ENCODE peak calls at places on chromosomes 16 and 17, in seven cellular contexts. N is IMR-90, A is left lung, D is brain microvascular endothelial cell, O is GM23248, H is body of pancreas, G is HCT116. M is an unnamed sample. For H3K36me3, the result is how much of the 10 kb centered on the place peaks cover.

GRCh38 chr16:23901178-23902131 is 65.7 kb downstream of the PRKCB start:
- DNase-seq in O (no peak), H (no peak), G (no peak), N (no peak), A (no peak), D (no peak), M (no peak)

GRCh38 chr16:51556694-51557327 is 405.7 kb upstream of the SALL1 start:
- DNase-seq in G (no peak), D (peak), A (no peak), O (peak), N (peak), H (peak), M (no peak)

GRCh38 chr16:84864266-84864955 is 44.6 kb downstream of the CRISPLD2 start:
- DNase-seq in O (no peak), G (no peak), N (no peak), A (no peak), H (no peak), D (no peak), M (no peak)

GRCh38 chr17:79232957-79233356 is 158.3 kb downstream of the ENGASE start:
- DNase-seq in D (no peak), G (no peak), N (no peak), O (no peak), A (no peak), H (no peak), M (no peak)

GRCh38 chr17:58394534-58395223 is 22.7 kb downstream of the RNF43 start:
- DNase-seq in O (no peak), D (no peak), A (no peak), H (no peak), N (no peak), G (peak), M (no peak)

GRCh38 chr17:50146230-50146926 is 4.1 kb downstream of the PPP1R9B start:
- DNase-seq in A (peak), D (no peak), G (no peak), O (no peak), H (no peak), N (no peak), M (no peak)

GRCh38 chr17:66540131-66540781 is 237.8 kb downstream of the PRKCA start:
- DNase-seq in G (no peak), H (peak), N (peak), A (no peak), O (peak), D (peak), M (no peak)

GRCh38 chr17:41733348-41734138 is 900 bp downstream of the HAP1 start:
- DNase-seq in N (no peak), D (no peak), A (peak), O (no peak), G (no peak), H (no peak), M (no peak)

GRCh38 chr16:22213236-22213635 is 7.2 kb downstream of the EEF2K start:
- DNase-seq in O (no peak), A (no peak), N (no peak), D (no peak), H (no peak), G (no peak), M (no peak)

GRCh38 chr16:56910654-56911539 is 21.0 kb upstream of the HERPUD1 start:
- DNase-seq in N (peak), H (peak), G (no peak), D (peak), O (peak), A (no peak), M (no peak)

GRCh38 chr16:49350265-49351103 is 23.1 kb upstream of the C16orf78 start:
- DNase-seq in G (peak), O (peak), D (peak), A (no peak), N (peak), H (peak), M (peak)

GRCh38 chr16:46759309-46759708 is 11.2 kb upstream of the MYLK3 start:
- DNase-seq in O (no peak), H (no peak), G (no peak), D (no peak), N (no peak), A (no peak), M (no peak)

GRCh38 chr17:17150450-17150804 is 55.7 kb downstream of the PLD6 start:
- DNase-seq in O (no peak), A (no peak), N (no peak), G (no peak), D (no peak), H (no peak), M (no peak)

GRCh38 chr17:17144916-17145665 is 61.0 kb downstream of the PLD6 start:
- DNase-seq in A (peak), D (no peak), H (no peak), O (no peak), G (no peak), N (no peak), M (no peak)

GRCh38 chr17:17146791-17147406 is 59.2 kb downstream of the PLD6 start:
- DNase-seq in A (peak), G (peak), O (peak), D (no peak), N (no peak), H (no peak), M (no peak)

GRCh38 chr17:17149520-17150449 is 56.3 kb downstream of the PLD6 start:
- DNase-seq in G (no peak), A (peak), N (no peak), D (no peak), O (no peak), H (peak), M (no peak)

GRCh38 chr17:17147821-17148220 is 58.3 kb downstream of the PLD6 start:
- DNase-seq in H (no peak), D (no peak), A (peak), N (peak), O (peak), G (no peak), M (no peak)
- H3K36me3 ChIP-seq in H (under half), D (half or more), A (under half), N (half or more), O (under half), G (under half), M (half or more)

GRCh38 chr16:8632675-8633182 is 11.2 kb downstream of the METTL22 start:
- DNase-seq in A (no peak), N (no peak), D (no peak), H (peak), O (no peak), G (no peak), M (peak)

GRCh38 chr16:8628981-8629725 is 7.7 kb downstream of the METTL22 start:
- DNase-seq in D (no peak), A (no peak), H (no peak), N (no peak), O (no peak), G (no peak), M (no peak)

GRCh38 chr16:8631818-8632217 is 10.3 kb downstream of the METTL22 start:
- DNase-seq in G (no peak), H (no peak), A (no peak), O (no peak), D (no peak), N (no peak), M (no peak)

GRCh38 chr16:8630205-8630953 is 8.9 kb downstream of the METTL22 start:
- DNase-seq in A (no peak), O (no peak), G (no peak), D (no peak), N (no peak), H (no peak), M (no peak)

DNA sequence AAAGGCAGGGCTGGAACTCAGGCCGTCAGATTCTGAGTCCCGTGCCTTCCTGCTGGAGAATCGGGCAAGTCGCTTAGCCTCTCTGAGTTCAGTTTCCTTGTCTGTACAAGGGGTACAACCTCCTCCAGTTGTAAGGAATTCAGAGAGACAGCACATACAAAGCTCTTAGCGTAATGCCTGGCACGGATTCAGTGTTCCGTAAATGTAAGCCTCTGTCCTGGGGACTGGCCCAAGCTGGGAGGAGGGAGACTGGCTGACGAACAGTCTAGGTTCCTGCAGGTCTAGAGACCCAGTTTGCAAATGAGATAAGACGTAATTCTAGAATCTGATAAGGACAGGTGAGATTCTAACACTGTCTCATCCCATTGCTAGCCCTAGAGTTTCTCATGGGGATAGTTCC is 9.9 kb downstream of the METTL22 start:
- DNase-seq in A (no peak), G (no peak), D (no peak), O (no peak), N (no peak), H (no peak), M (no peak)
- H3K36me3 ChIP-seq in A (under half), G (under half), D (half or more), O (under half), N (half or more), H (under half), M (half or more)

GRCh38 chr17:7317161-7317803 is 2.1 kb upstream of the GPS2 start:
- DNase-seq in H (no peak), O (no peak), A (no peak), N (no peak), D (no peak), G (no peak), M (no peak)
- H3K36me3 ChIP-seq in H (under half), O (under half), A (under half), N (half or more), D (half or more), G (under half), M (half or more)

DNA sequence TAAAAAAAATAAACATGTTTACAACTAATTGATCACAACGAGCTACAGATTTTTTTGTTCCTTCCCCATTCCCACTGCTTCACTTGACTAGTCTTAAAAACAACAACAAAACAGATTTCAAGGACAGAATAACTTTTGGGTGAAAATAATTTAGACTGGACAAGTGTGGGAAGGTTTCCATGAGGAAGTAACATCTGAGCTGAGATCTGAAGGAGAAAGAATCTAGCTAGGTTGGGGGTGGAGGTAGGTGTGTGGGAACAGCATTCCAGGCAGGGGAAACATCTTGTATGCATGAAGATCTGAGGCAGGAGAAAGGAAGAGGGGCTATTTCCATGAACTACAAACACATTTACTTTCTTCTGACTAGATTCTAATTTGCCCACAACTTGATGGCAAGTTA is 9.2 kb downstream of the BRD7 start:
- DNase-seq in O (no peak), A (no peak), D (no peak), H (no peak), N (no peak), G (no peak), M (no peak)
- H3K36me3 ChIP-seq in O (under half), A (under half), D (under half), H (under half), N (under half), G (under half), M (half or more)

DNA sequence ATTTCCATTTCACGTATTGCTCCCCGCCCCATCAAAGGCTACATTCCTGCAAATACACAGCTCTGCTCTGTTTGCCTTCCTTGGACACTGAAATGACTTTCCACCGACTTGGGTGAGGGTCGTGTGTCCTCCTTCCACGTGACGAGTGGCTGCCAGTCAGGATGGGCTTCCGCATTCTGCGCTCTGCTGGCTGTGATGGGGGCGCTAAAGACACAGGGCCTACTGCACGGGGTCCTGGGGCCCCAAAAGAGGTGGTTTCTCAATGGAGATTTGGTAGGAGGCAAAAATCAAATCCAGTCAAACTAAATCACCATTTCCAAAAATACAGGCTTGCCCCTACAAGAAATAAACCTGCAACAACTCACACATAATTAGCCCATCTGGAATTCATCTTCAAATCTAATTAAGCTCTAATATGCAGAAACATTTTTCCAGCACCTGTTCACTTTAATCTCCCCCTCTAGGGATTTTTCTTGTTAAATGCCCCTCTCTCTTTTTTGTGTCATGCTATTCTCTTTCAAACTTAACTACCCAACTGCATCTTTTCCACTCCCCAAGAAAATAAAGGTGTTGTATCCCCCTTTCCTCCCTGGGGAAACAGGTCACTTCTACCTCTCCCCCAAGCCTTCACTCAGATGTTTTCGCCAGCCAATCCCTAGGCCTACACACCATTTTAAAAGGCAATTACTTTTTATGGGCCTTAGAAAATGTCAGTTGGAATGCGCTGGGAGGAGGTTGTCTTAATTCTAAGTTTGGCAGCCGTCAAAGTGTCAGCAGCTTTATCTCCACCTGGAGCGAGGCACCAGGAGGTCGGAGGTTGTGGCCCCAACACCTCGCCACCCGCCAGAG is 21.9 kb upstream of the FAAP100 start:
- DNase-seq in A (no peak), G (no peak), H (no peak), D (no peak), N (no peak), O (no peak), M (no peak)
- H3K36me3 ChIP-seq in A (under half), G (half or more), H (under half), D (under half), N (under half), O (under half), M (half or more)

GRCh38 chr17:40637931-40638330 is 9.7 kb downstream of the SMARCE1 start:
- DNase-seq in O (no peak), A (no peak), N (no peak), G (no peak), H (no peak), D (no peak), M (no peak)
- H3K36me3 ChIP-seq in O (half or more), A (under half), N (under half), G (half or more), H (under half), D (half or more), M (half or more)

DNA sequence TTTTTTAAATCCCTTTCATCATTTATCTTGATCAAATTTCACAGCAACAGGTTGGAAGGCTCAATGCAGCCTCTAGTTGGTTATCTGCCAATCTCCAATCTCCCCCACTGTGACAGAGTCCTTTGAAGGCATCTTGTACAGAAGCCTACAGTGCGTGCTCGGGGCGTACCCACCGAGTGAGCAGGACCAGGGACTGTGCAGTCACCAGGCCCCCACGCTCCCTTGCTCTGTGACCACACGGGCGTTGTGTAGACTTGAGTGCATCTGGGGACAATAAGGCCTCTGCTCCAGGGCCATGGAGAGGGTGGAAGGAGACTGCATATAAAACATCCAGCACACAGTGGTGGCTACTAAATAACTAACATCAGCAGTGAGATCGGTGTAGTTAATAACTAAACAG is 63.4 kb downstream of the GTF3C1 start:
- DNase-seq in G (no peak), O (no peak), H (no peak), D (no peak), A (no peak), N (no peak), M (no peak)
- H3K36me3 ChIP-seq in G (half or more), O (under half), H (half or more), D (half or more), A (under half), N (half or more), M (half or more)